ENCODE peak calls at places on chromosome 10, in nine cellular contexts. One of them, this sample, is unnamed.

GRCh38 chr10:55091691-55092328 is 290.8 kb upstream of the PCDH15 start:
- DNase-seq in NCI-H1105 treated with DMSO at 0.1 percent for 48 hours: peak
- DNase-seq in activated T-helper 1 cell treated with anti-CD3 and anti-CD28 coated beads, Interleukin-2, amount 50 U/mL, for 16 hours: no peak
- DNase-seq in GM18507: no peak
- DNase-seq in H9: no peak
- DNase-seq in ELR: peak
- DNase-seq in naive thymus-derived CD4-positive, alpha-beta T cell: no peak
- DNase-seq in NCI-H2081: no peak
- DNase-seq in HTR-8/SVneo: no peak
- DNase-seq in this sample: no peak

GRCh38 chr10:100697070-100697469 is 48.3 kb upstream of the PAX2 start:
- DNase-seq in NCI-H1105 treated with DMSO at 0.1 percent for 48 hours: no peak
- DNase-seq in GM18507: no peak
- DNase-seq in naive thymus-derived CD4-positive, alpha-beta T cell: no peak
- DNase-seq in NCI-H2081: no peak
- DNase-seq in HTR-8/SVneo: peak
- DNase-seq in activated T-helper 1 cell treated with anti-CD3 and anti-CD28 coated beads, Interleukin-2, amount 50 U/mL, for 16 hours: no peak
- DNase-seq in H9: no peak
- DNase-seq in ELR: peak
- DNase-seq in this sample: peak

GRCh38 chr10:22992075-22992474 is 64.2 kb downstream of the ARMC3 start:
- DNase-seq in NCI-H1105 treated with DMSO at 0.1 percent for 48 hours: peak
- DNase-seq in naive thymus-derived CD4-positive, alpha-beta T cell: peak
- DNase-seq in ELR: no peak
- DNase-seq in H9: no peak
- DNase-seq in HTR-8/SVneo: no peak
- DNase-seq in activated T-helper 1 cell treated with anti-CD3 and anti-CD28 coated beads, Interleukin-2, amount 50 U/mL, for 16 hours: no peak
- DNase-seq in NCI-H2081: no peak
- DNase-seq in GM18507: no peak
- DNase-seq in this sample: no peak

GRCh38 chr10:105952153-105952552 is 1212.4 kb downstream of the SORCS1 start:
- DNase-seq in GM18507: no peak
- DNase-seq in activated T-helper 1 cell treated with anti-CD3 and anti-CD28 coated beads, Interleukin-2, amount 50 U/mL, for 16 hours: no peak
- DNase-seq in HTR-8/SVneo: no peak
- DNase-seq in naive thymus-derived CD4-positive, alpha-beta T cell: no peak
- DNase-seq in NCI-H1105 treated with DMSO at 0.1 percent for 48 hours: peak
- DNase-seq in NCI-H2081: peak
- DNase-seq in H9: peak
- DNase-seq in ELR: peak
- DNase-seq in this sample: peak

GRCh38 chr10:23064288-23065114 is 30.9 kb upstream of the MSRB2 start:
- DNase-seq in HTR-8/SVneo: no peak
- DNase-seq in GM18507: no peak
- DNase-seq in H9: no peak
- DNase-seq in ELR: no peak
- DNase-seq in NCI-H2081: no peak
- DNase-seq in naive thymus-derived CD4-positive, alpha-beta T cell: no peak
- DNase-seq in activated T-helper 1 cell treated with anti-CD3 and anti-CD28 coated beads, Interleukin-2, amount 50 U/mL, for 16 hours: no peak
- DNase-seq in NCI-H1105 treated with DMSO at 0.1 percent for 48 hours: no peak
- DNase-seq in this sample: no peak

GRCh38 chr10:108445746-108446145 is 1281.2 kb upstream of the SORCS1 start:
- DNase-seq in activated T-helper 1 cell treated with anti-CD3 and anti-CD28 coated beads, Interleukin-2, amount 50 U/mL, for 16 hours: no peak
- DNase-seq in NCI-H2081: no peak
- DNase-seq in naive thymus-derived CD4-positive, alpha-beta T cell: no peak
- DNase-seq in NCI-H1105 treated with DMSO at 0.1 percent for 48 hours: no peak
- DNase-seq in ELR: peak
- DNase-seq in H9: no peak
- DNase-seq in GM18507: no peak
- DNase-seq in HTR-8/SVneo: no peak
- DNase-seq in this sample: no peak

GRCh38 chr10:86968271-86968993 is at the start of gene ADIRF:
- DNase-seq in H9: peak
- DNase-seq in GM18507: no peak
- DNase-seq in ELR: peak
- DNase-seq in activated T-helper 1 cell treated with anti-CD3 and anti-CD28 coated beads, Interleukin-2, amount 50 U/mL, for 16 hours: no peak
- DNase-seq in naive thymus-derived CD4-positive, alpha-beta T cell: no peak
- DNase-seq in HTR-8/SVneo: no peak
- DNase-seq in NCI-H1105 treated with DMSO at 0.1 percent for 48 hours: no peak
- DNase-seq in NCI-H2081: peak
- DNase-seq in this sample: no peak

GRCh38 chr10:53256623-53257022 is 484.0 kb upstream of the MBL2 start:
- DNase-seq in H9: peak
- DNase-seq in activated T-helper 1 cell treated with anti-CD3 and anti-CD28 coated beads, Interleukin-2, amount 50 U/mL, for 16 hours: no peak
- DNase-seq in NCI-H1105 treated with DMSO at 0.1 percent for 48 hours: no peak
- DNase-seq in NCI-H2081: no peak
- DNase-seq in naive thymus-derived CD4-positive, alpha-beta T cell: no peak
- DNase-seq in GM18507: no peak
- DNase-seq in HTR-8/SVneo: no peak
- DNase-seq in ELR: peak
- DNase-seq in this sample: no peak

GRCh38 chr10:74924251-74924954 is 98.0 kb downstream of the KAT6B start:
- DNase-seq in H9: no peak
- DNase-seq in ELR: peak
- DNase-seq in activated T-helper 1 cell treated with anti-CD3 and anti-CD28 coated beads, Interleukin-2, amount 50 U/mL, for 16 hours: no peak
- DNase-seq in NCI-H1105 treated with DMSO at 0.1 percent for 48 hours: no peak
- DNase-seq in GM18507: no peak
- DNase-seq in naive thymus-derived CD4-positive, alpha-beta T cell: no peak
- DNase-seq in NCI-H2081: no peak
- DNase-seq in HTR-8/SVneo: peak
- DNase-seq in this sample: peak

GRCh38 chr10:100319736-100320135 is 10.3 kb downstream of the PKD2L1 start:
- DNase-seq in NCI-H2081: peak
- DNase-seq in H9: no peak
- DNase-seq in activated T-helper 1 cell treated with anti-CD3 and anti-CD28 coated beads, Interleukin-2, amount 50 U/mL, for 16 hours: no peak
- DNase-seq in HTR-8/SVneo: no peak
- DNase-seq in ELR: no peak
- DNase-seq in naive thymus-derived CD4-positive, alpha-beta T cell: no peak
- DNase-seq in GM18507: no peak
- DNase-seq in NCI-H1105 treated with DMSO at 0.1 percent for 48 hours: no peak
- DNase-seq in this sample: no peak

GRCh38 chr10:131166486-131166885 is 145.0 kb downstream of the TCERG1L start:
- DNase-seq in HTR-8/SVneo: no peak
- DNase-seq in GM18507: no peak
- DNase-seq in NCI-H1105 treated with DMSO at 0.1 percent for 48 hours: no peak
- DNase-seq in activated T-helper 1 cell treated with anti-CD3 and anti-CD28 coated beads, Interleukin-2, amount 50 U/mL, for 16 hours: no peak
- DNase-seq in ELR: no peak
- DNase-seq in naive thymus-derived CD4-positive, alpha-beta T cell: no peak
- DNase-seq in NCI-H2081: peak
- DNase-seq in H9: peak
- DNase-seq in this sample: no peak

GRCh38 chr10:1149793-1150637 is 93.8 kb downstream of the WDR37 start:
- DNase-seq in ELR: no peak
- DNase-seq in GM18507: no peak
- DNase-seq in NCI-H1105 treated with DMSO at 0.1 percent for 48 hours: no peak
- DNase-seq in naive thymus-derived CD4-positive, alpha-beta T cell: no peak
- DNase-seq in activated T-helper 1 cell treated with anti-CD3 and anti-CD28 coated beads, Interleukin-2, amount 50 U/mL, for 16 hours: no peak
- DNase-seq in NCI-H2081: no peak
- DNase-seq in HTR-8/SVneo: no peak
- DNase-seq in H9: no peak
- DNase-seq in this sample: no peak

GRCh38 chr10:108388716-108389115 is 1224.2 kb upstream of the SORCS1 start:
- DNase-seq in activated T-helper 1 cell treated with anti-CD3 and anti-CD28 coated beads, Interleukin-2, amount 50 U/mL, for 16 hours: no peak
- DNase-seq in HTR-8/SVneo: no peak
- DNase-seq in naive thymus-derived CD4-positive, alpha-beta T cell: no peak
- DNase-seq in GM18507: no peak
- DNase-seq in NCI-H2081: no peak
- DNase-seq in H9: no peak
- DNase-seq in NCI-H1105 treated with DMSO at 0.1 percent for 48 hours: peak
- DNase-seq in ELR: no peak
- DNase-seq in this sample: no peak

GRCh38 chr10:9762966-9763656 is 1254.6 kb upstream of the CELF2 start:
- DNase-seq in NCI-H2081: no peak
- DNase-seq in GM18507: no peak
- DNase-seq in HTR-8/SVneo: no peak
- DNase-seq in NCI-H1105 treated with DMSO at 0.1 percent for 48 hours: no peak
- DNase-seq in naive thymus-derived CD4-positive, alpha-beta T cell: no peak
- DNase-seq in H9: no peak
- DNase-seq in activated T-helper 1 cell treated with anti-CD3 and anti-CD28 coated beads, Interleukin-2, amount 50 U/mL, for 16 hours: no peak
- DNase-seq in ELR: peak
- DNase-seq in this sample: no peak

GRCh38 chr10:129658673-129659072 is 191.6 kb downstream of the MGMT start:
- DNase-seq in naive thymus-derived CD4-positive, alpha-beta T cell: no peak
- DNase-seq in NCI-H1105 treated with DMSO at 0.1 percent for 48 hours: no peak
- DNase-seq in ELR: peak
- DNase-seq in NCI-H2081: no peak
- DNase-seq in GM18507: no peak
- DNase-seq in HTR-8/SVneo: peak
- DNase-seq in activated T-helper 1 cell treated with anti-CD3 and anti-CD28 coated beads, Interleukin-2, amount 50 U/mL, for 16 hours: no peak
- DNase-seq in H9: peak
- DNase-seq in this sample: no peak